ENCODE peak calls at places on chromosomes 5 and 9, in four cellular contexts. One of them, this sample, is unnamed.

GRCh38 chr9:35734096-35734495 is 1.6 kb downstream of the CREB3 start:
- DNase-seq in AG10803: no peak
- DNase-seq in GM23338: no peak
- DNase-seq in foreskin fibroblast: peak; percentile 44
- DNase-seq in this sample: no peak

GRCh38 chr5:132979367-132979935 is 16.0 kb upstream of the AFF4 start:
- DNase-seq in AG10803: no peak
- DNase-seq in foreskin fibroblast: peak; percentile 71
- DNase-seq in GM23338: no peak
- DNase-seq in this sample: no peak

GRCh38 chr9:82271099-82271498 is 282.5 kb downstream of the SPATA31D1 start:
- DNase-seq in AG10803: peak; percentile 99
- DNase-seq in GM23338: no peak
- DNase-seq in foreskin fibroblast: peak; percentile 90
- DNase-seq in this sample: peak; percentile 90

GRCh38 chr9:128162215-128163026 is 2.4 kb downstream of the BBLN start:
- DNase-seq in AG10803: peak; percentile 54
- DNase-seq in foreskin fibroblast: peak; percentile 59
- DNase-seq in GM23338: no peak
- DNase-seq in this sample: no peak

GRCh38 chr5:111756701-111757581 is at the start of gene NREP:
- DNase-seq in GM23338: peak; percentile 88
- DNase-seq in AG10803: peak; percentile 97
- DNase-seq in foreskin fibroblast: peak; percentile 98
- DNase-seq in this sample: peak; percentile 88

GRCh38 chr5:112703866-112704820 is 33.5 kb upstream of the APC start:
- DNase-seq in foreskin fibroblast: peak; percentile 29
- DNase-seq in AG10803: peak; percentile 85
- DNase-seq in GM23338: no peak
- DNase-seq in this sample: no peak

GRCh38 chr9:35111006-35111933 is 4.4 kb downstream of the ATOSB start:
- DNase-seq in foreskin fibroblast: peak; percentile 100
- DNase-seq in AG10803: peak; percentile 99
- DNase-seq in GM23338: peak; percentile 100
- DNase-seq in this sample: peak; percentile 97

GRCh38 chr9:75359638-75360037 is 271.3 kb downstream of the OSTF1 start:
- DNase-seq in foreskin fibroblast: no peak
- DNase-seq in AG10803: no peak
- DNase-seq in GM23338: peak; percentile 12
- DNase-seq in this sample: no peak

GRCh38 chr9:79189511-79189924 is 382.2 kb upstream of the TLE4 start:
- DNase-seq in foreskin fibroblast: peak; percentile 51
- DNase-seq in GM23338: no peak
- DNase-seq in AG10803: peak; percentile 61
- DNase-seq in this sample: no peak

GRCh38 chr5:75507841-75508240 is 3.6 kb downstream of the CERT1 start:
- DNase-seq in GM23338: no peak
- DNase-seq in foreskin fibroblast: no peak
- DNase-seq in AG10803: no peak
- DNase-seq in this sample: no peak

GRCh38 chr9:121107041-121107440 is 32.3 kb downstream of the CNTRL start:
- DNase-seq in AG10803: no peak
- DNase-seq in foreskin fibroblast: no peak
- DNase-seq in GM23338: peak; percentile 78
- DNase-seq in this sample: no peak

GRCh38 chr5:84885479-84886258 is 501.0 kb upstream of the EDIL3 start:
- DNase-seq in AG10803: no peak
- DNase-seq in foreskin fibroblast: peak; percentile 2
- DNase-seq in GM23338: no peak
- DNase-seq in this sample: no peak

GRCh38 chr5:4700082-4700481 is 440.0 kb upstream of the ADAMTS16 start:
- DNase-seq in AG10803: peak; percentile 65
- DNase-seq in GM23338: peak; percentile 84
- DNase-seq in foreskin fibroblast: no peak
- DNase-seq in this sample: no peak

GRCh38 chr9:36074870-36075532 is 38.3 kb downstream of the RECK start:
- DNase-seq in foreskin fibroblast: peak; percentile 95
- DNase-seq in AG10803: peak; percentile 90
- DNase-seq in GM23338: no peak
- DNase-seq in this sample: peak; percentile 93

GRCh38 chr9:132192728-132193127 is 30.9 kb downstream of the NTNG2 start:
- DNase-seq in GM23338: no peak
- DNase-seq in AG10803: no peak
- DNase-seq in foreskin fibroblast: no peak
- DNase-seq in this sample: no peak

GRCh38 chr9:19799784-19800183 is 10.9 kb upstream of the SLC24A2 start:
- DNase-seq in foreskin fibroblast: no peak
- DNase-seq in AG10803: no peak
- DNase-seq in GM23338: peak; percentile 89
- DNase-seq in this sample: no peak

GRCh38 chr9:133377721-133378216 is 1.6 kb downstream of the STKLD1 start:
- DNase-seq in AG10803: peak; percentile 92
- DNase-seq in foreskin fibroblast: peak; percentile 67
- DNase-seq in GM23338: no peak
- DNase-seq in this sample: peak; percentile 30

GRCh38 chr5:143302344-143302743 is 101.1 kb downstream of the NR3C1 start:
- DNase-seq in AG10803: peak; percentile 34
- DNase-seq in foreskin fibroblast: peak; percentile 51
- DNase-seq in GM23338: no peak
- DNase-seq in this sample: no peak

GRCh38 chr5:57693488-57694305 is 211.1 kb upstream of the ACTBL2 start:
- DNase-seq in GM23338: peak; percentile 13
- DNase-seq in foreskin fibroblast: peak; percentile 39
- DNase-seq in AG10803: peak; percentile 17
- DNase-seq in this sample: no peak

GRCh38 chr5:156920042-156920860 is 42.8 kb downstream of the TIMD4 start:
- DNase-seq in AG10803: peak; percentile 8
- DNase-seq in GM23338: no peak
- DNase-seq in foreskin fibroblast: no peak
- DNase-seq in this sample: no peak

GRCh38 chr5:42586625-42587024 is 163.4 kb downstream of the GHR start:
- DNase-seq in foreskin fibroblast: peak; percentile 58
- DNase-seq in AG10803: no peak
- DNase-seq in GM23338: no peak
- DNase-seq in this sample: no peak

GRCh38 chr9:84154320-84154719 is 173.7 kb downstream of the RMI1 start:
- DNase-seq in foreskin fibroblast: peak; percentile 66
- DNase-seq in GM23338: no peak
- DNase-seq in AG10803: peak; percentile 82
- DNase-seq in this sample: no peak

GRCh38 chr9:13993482-13994267 is 320.3 kb downstream of the NFIB start:
- DNase-seq in foreskin fibroblast: no peak
- DNase-seq in GM23338: no peak
- DNase-seq in AG10803: no peak
- DNase-seq in this sample: no peak

GRCh38 chr5:125868035-125868434 is 555.2 kb upstream of the GRAMD2B start:
- DNase-seq in foreskin fibroblast: peak; percentile 49
- DNase-seq in GM23338: no peak
- DNase-seq in AG10803: no peak
- DNase-seq in this sample: no peak

GRCh38 chr9:115694014-115694413 is 459.6 kb upstream of the PAPPA start:
- DNase-seq in AG10803: peak; percentile 98
- DNase-seq in foreskin fibroblast: peak; percentile 92
- DNase-seq in GM23338: peak; percentile 80
- DNase-seq in this sample: peak; percentile 36

GRCh38 chr5:33364406-33364805 is 76.4 kb upstream of the TARS1 start:
- DNase-seq in GM23338: no peak
- DNase-seq in AG10803: no peak
- DNase-seq in foreskin fibroblast: no peak
- DNase-seq in this sample: no peak

GRCh38 chr5:65480306-65480865 is 1.3 kb downstream of the ADAMTS6 start:
- DNase-seq in GM23338: peak; percentile 39
- DNase-seq in foreskin fibroblast: peak; percentile 92
- DNase-seq in AG10803: peak; percentile 88
- DNase-seq in this sample: peak; percentile 80

GRCh38 chr5:116681334-116682013 is 106.9 kb upstream of the SEMA6A start:
- DNase-seq in AG10803: no peak
- DNase-seq in foreskin fibroblast: no peak
- DNase-seq in GM23338: no peak
- DNase-seq in this sample: no peak

GRCh38 chr5:74182603-74183002 is 457.9 kb downstream of the ENC1 start:
- DNase-seq in foreskin fibroblast: no peak
- DNase-seq in GM23338: no peak
- DNase-seq in AG10803: no peak
- DNase-seq in this sample: no peak

GRCh38 chr5:80192507-80193241 is 63.2 kb downstream of the SERINC5 start:
- DNase-seq in GM23338: no peak
- DNase-seq in foreskin fibroblast: peak; percentile 56
- DNase-seq in AG10803: peak; percentile 63
- DNase-seq in this sample: no peak

GRCh38 chr5:135211083-135211790 is 177.2 kb upstream of the PITX1 start:
- DNase-seq in AG10803: no peak
- DNase-seq in foreskin fibroblast: peak; percentile 74
- DNase-seq in GM23338: no peak
- DNase-seq in this sample: no peak

GRCh38 chr5:171832775-171833174 is 47.2 kb downstream of the SMIM23 start:
- DNase-seq in AG10803: no peak
- DNase-seq in foreskin fibroblast: no peak
- DNase-seq in GM23338: no peak
- DNase-seq in this sample: no peak

GRCh38 chr5:66675369-66675768 is 79.2 kb downstream of the MAST4 start:
- DNase-seq in GM23338: no peak
- DNase-seq in AG10803: no peak
- DNase-seq in foreskin fibroblast: no peak
- DNase-seq in this sample: no peak

GRCh38 chr9:77830618-77831285 is 182.6 kb upstream of the GNA14 start:
- DNase-seq in GM23338: no peak
- DNase-seq in AG10803: peak; percentile 72
- DNase-seq in foreskin fibroblast: no peak
- DNase-seq in this sample: no peak

GRCh38 chr5:93589812-93590215 is 6.8 kb downstream of the NR2F1 start:
- DNase-seq in AG10803: no peak
- DNase-seq in GM23338: no peak
- DNase-seq in foreskin fibroblast: no peak
- DNase-seq in this sample: no peak

GRCh38 chr5:133690746-133691145 is 78.4 kb upstream of the FSTL4 start:
- DNase-seq in foreskin fibroblast: no peak
- DNase-seq in GM23338: no peak
- DNase-seq in AG10803: no peak
- DNase-seq in this sample: no peak

GRCh38 chr5:123538670-123539459 is 26.9 kb downstream of the CSNK1G3 start:
- DNase-seq in foreskin fibroblast: no peak
- DNase-seq in GM23338: peak; percentile 13
- DNase-seq in AG10803: peak; percentile 33
- DNase-seq in this sample: no peak

GRCh38 chr9:13279284-13280162 is at the start of gene MPDZ:
- DNase-seq in AG10803: peak; percentile 63
- DNase-seq in GM23338: peak; percentile 76
- DNase-seq in foreskin fibroblast: peak; percentile 76
- DNase-seq in this sample: no peak

GRCh38 chr9:71806916-71807315 is 38.6 kb upstream of the CEMIP2 start:
- DNase-seq in foreskin fibroblast: peak; percentile 78
- DNase-seq in GM23338: peak; percentile 91
- DNase-seq in AG10803: peak; percentile 77
- DNase-seq in this sample: peak; percentile 46

GRCh38 chr5:138258704-138259285 is 15.6 kb downstream of the GFRA3 start:
- DNase-seq in foreskin fibroblast: no peak
- DNase-seq in AG10803: no peak
- DNase-seq in GM23338: no peak
- DNase-seq in this sample: no peak

GRCh38 chr9:124130277-124131075 is 118.9 kb downstream of the LHX2 start:
- DNase-seq in AG10803: no peak
- DNase-seq in GM23338: no peak
- DNase-seq in foreskin fibroblast: no peak
- DNase-seq in this sample: no peak

GRCh38 chr9:124134526-124134925 is 123.0 kb downstream of the LHX2 start:
- DNase-seq in AG10803: no peak
- DNase-seq in foreskin fibroblast: no peak
- DNase-seq in GM23338: no peak
- DNase-seq in this sample: no peak

GRCh38 chr9:124135813-124136365 is 121.9 kb upstream of the NEK6 start:
- DNase-seq in AG10803: no peak
- DNase-seq in foreskin fibroblast: no peak
- DNase-seq in GM23338: no peak
- DNase-seq in this sample: no peak

GRCh38 chr9:124132671-124133147 is 121.1 kb downstream of the LHX2 start:
- DNase-seq in foreskin fibroblast: peak; percentile 49
- DNase-seq in AG10803: no peak
- DNase-seq in GM23338: no peak
- DNase-seq in this sample: no peak

GRCh38 chr9:124133752-124134151 is 122.2 kb downstream of the LHX2 start:
- DNase-seq in GM23338: peak; percentile 43
- DNase-seq in AG10803: peak; percentile 53
- DNase-seq in foreskin fibroblast: peak; percentile 61
- DNase-seq in this sample: no peak
- TF ChIP-seq CTCF in GM23338: peak; percentile 59
- TF ChIP-seq CTCF in AG10803: peak; percentile 58
- TF ChIP-seq CTCF in foreskin fibroblast: peak; percentile 30
- TF ChIP-seq CTCF in this sample: peak; percentile 26

GRCh38 chr5:39106332-39106731 is 32.1 kb upstream of the RICTOR start:
- DNase-seq in GM23338: no peak
- DNase-seq in foreskin fibroblast: peak; percentile 47
- DNase-seq in AG10803: no peak
- DNase-seq in this sample: no peak
- TF ChIP-seq CTCF in GM23338: no peak
- TF ChIP-seq CTCF in foreskin fibroblast: peak; percentile 39
- TF ChIP-seq CTCF in AG10803: peak; percentile 45
- TF ChIP-seq CTCF in this sample: no peak

GRCh38 chr5:53201746-53202145 is 92.2 kb upstream of the MOCS2 start:
- DNase-seq in foreskin fibroblast: no peak
- DNase-seq in AG10803: no peak
- DNase-seq in GM23338: peak; percentile 30
- DNase-seq in this sample: no peak
- TF ChIP-seq CTCF in foreskin fibroblast: peak; percentile 2
- TF ChIP-seq CTCF in AG10803: no peak
- TF ChIP-seq CTCF in GM23338: peak; percentile 71
- TF ChIP-seq CTCF in this sample: peak; percentile 31

DNA sequence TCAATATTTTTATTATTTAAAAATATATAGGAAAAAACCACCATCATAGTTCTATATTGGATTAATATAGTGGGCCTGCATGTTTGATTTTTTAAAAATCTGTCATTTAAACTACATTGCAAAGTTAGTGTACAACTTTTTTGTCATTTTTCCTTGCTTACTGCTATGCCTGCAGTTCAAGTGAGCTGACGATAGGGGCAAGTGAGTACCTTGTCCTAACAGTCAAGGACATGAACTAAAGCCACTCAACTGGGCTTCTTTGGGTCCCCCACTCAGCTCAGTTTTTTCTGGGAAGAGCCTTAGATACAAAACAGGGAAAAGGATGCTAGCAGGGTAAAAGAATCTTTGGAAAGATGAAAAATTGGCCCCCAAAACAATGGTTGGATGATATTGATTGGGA is 269.9 kb downstream of the MAN2A1 start:
- DNase-seq in foreskin fibroblast: no peak
- DNase-seq in AG10803: no peak
- DNase-seq in GM23338: peak; percentile 49
- DNase-seq in this sample: no peak
- TF ChIP-seq CTCF in foreskin fibroblast: no peak
- TF ChIP-seq CTCF in AG10803: no peak
- TF ChIP-seq CTCF in GM23338: peak; percentile 45
- TF ChIP-seq CTCF in this sample: no peak

GRCh38 chr5:15993934-15994333 is 185.7 kb downstream of the MARCHF11 start:
- DNase-seq in AG10803: peak; percentile 16
- DNase-seq in foreskin fibroblast: peak; percentile 53
- DNase-seq in GM23338: peak; percentile 32
- DNase-seq in this sample: no peak
- TF ChIP-seq CTCF in AG10803: peak; percentile 59
- TF ChIP-seq CTCF in foreskin fibroblast: peak; percentile 53
- TF ChIP-seq CTCF in GM23338: peak; percentile 61
- TF ChIP-seq CTCF in this sample: peak; percentile 52